ENCODE peak calls at places on chromosome 13, in nine cellular contexts. X, M, W, Y, C, K, G, S and O are unnamed samples.

GRCh38 chr13:95784161-95784880 is 107.4 kb downstream of the DNAJC3 start:
- DNase-seq in X (peak; percentile 14), M (no peak), W (no peak), Y (peak; percentile 76), C (peak; percentile 54), K (peak; percentile 85), G (no peak), S (no peak), O (peak; percentile 57)

GRCh38 chr13:39688699-39689405 is 33.4 kb downstream of the COG6 start:
- DNase-seq in X (no peak), M (no peak), W (no peak), Y (peak; percentile 44), C (no peak), K (no peak), G (no peak), S (no peak), O (peak; percentile 53)

GRCh38 chr13:39596176-39596575 is 6.8 kb downstream of the LHFPL6 start:
- DNase-seq in X (no peak), M (no peak), W (no peak), Y (no peak), C (no peak), K (no peak), G (no peak), S (no peak), O (no peak)

GRCh38 chr13:102800145-102801041 is 1.5 kb downstream of the BIVM start:
- DNase-seq in X (peak; percentile 45), M (peak; percentile 53), W (peak; percentile 88), Y (peak; percentile 74), C (peak; percentile 78), K (peak; percentile 83), G (peak; percentile 85), S (peak; percentile 63), O (peak; percentile 57)

GRCh38 chr13:41505209-41505835 is 48.0 kb downstream of the RGCC start:
- DNase-seq in X (no peak), M (no peak), W (no peak), Y (peak; percentile 88), C (peak; percentile 84), K (no peak), G (no peak), S (no peak), O (peak; percentile 94)

GRCh38 chr13:110536006-110536693 is 25.4 kb downstream of the RAB20 start:
- DNase-seq in X (no peak), M (no peak), W (no peak), Y (no peak), C (no peak), K (no peak), G (no peak), S (no peak), O (no peak)

GRCh38 chr13:46817081-46817480 is 20.1 kb upstream of the ESD start:
- DNase-seq in X (no peak), M (no peak), W (no peak), Y (peak; percentile 27), C (no peak), K (no peak), G (no peak), S (no peak), O (no peak)

GRCh38 chr13:23921451-23921888 is 24.2 kb upstream of the C1QTNF9B start:
- DNase-seq in X (peak; percentile 14), M (no peak), W (no peak), Y (peak; percentile 47), C (peak; percentile 32), K (peak; percentile 63), G (no peak), S (no peak), O (peak; percentile 49)

GRCh38 chr13:41547253-41548000 is 90.1 kb downstream of the RGCC start:
- DNase-seq in X (no peak), M (no peak), W (peak; percentile 64), Y (no peak), C (no peak), K (no peak), G (peak; percentile 78), S (no peak), O (no peak)

GRCh38 chr13:73754727-73755292 is 379.4 kb downstream of the KLF12 start:
- DNase-seq in X (peak; percentile 31), M (peak; percentile 42), W (no peak), Y (peak; percentile 60), C (peak; percentile 43), K (peak; percentile 71), G (no peak), S (no peak), O (peak; percentile 72)

GRCh38 chr13:39297664-39298171 is 259.5 kb downstream of the NHLRC3 start:
- DNase-seq in X (no peak), M (no peak), W (no peak), Y (no peak), C (no peak), K (no peak), G (no peak), S (no peak), O (peak; percentile 16)

GRCh38 chr13:101455863-101456262 is 3.4 kb downstream of the ITGBL1 start:
- DNase-seq in X (peak; percentile 84), M (no peak), W (no peak), Y (peak; percentile 92), C (peak; percentile 87), K (peak; percentile 79), G (no peak), S (no peak), O (peak; percentile 85)

GRCh38 chr13:109333893-109334651 is 452.3 kb downstream of the IRS2 start:
- DNase-seq in X (no peak), M (no peak), W (no peak), Y (no peak), C (no peak), K (no peak), G (no peak), S (no peak), O (no peak)

GRCh38 chr13:65631078-65631477 is 1599.1 kb downstream of the PCDH9 start:
- DNase-seq in X (no peak), M (no peak), W (no peak), Y (no peak), C (no peak), K (no peak), G (no peak), S (no peak), O (no peak)

GRCh38 chr13:95296326-95296939 is 4.8 kb downstream of the ABCC4 start:
- DNase-seq in X (no peak), M (no peak), W (peak; percentile 38), Y (no peak), C (no peak), K (peak; percentile 70), G (no peak), S (no peak), O (no peak)

GRCh38 chr13:48437381-48437780 is 24.5 kb upstream of the LPAR6 start:
- DNase-seq in X (no peak), M (no peak), W (peak; percentile 73), Y (no peak), C (no peak), K (peak; percentile 44), G (peak; percentile 84), S (no peak), O (peak; percentile 54)

GRCh38 chr13:108981407-108981806 is 352.0 kb downstream of the MYO16 start:
- DNase-seq in X (no peak), M (no peak), W (no peak), Y (no peak), C (no peak), K (no peak), G (no peak), S (no peak), O (no peak)

GRCh38 chr13:35499131-35500051 is 22.9 kb upstream of the MAB21L1 start:
- DNase-seq in X (no peak), M (peak; percentile 82), W (no peak), Y (no peak), C (no peak), K (no peak), G (no peak), S (no peak), O (no peak)

GRCh38 chr13:36674337-36675212 is 755 bp downstream of the SERTM1 start:
- DNase-seq in X (no peak), M (no peak), W (no peak), Y (no peak), C (no peak), K (no peak), G (no peak), S (no peak), O (no peak)

GRCh38 chr13:33561627-33562026 is 256.3 kb upstream of the RFC3 start:
- DNase-seq in X (no peak), M (no peak), W (no peak), Y (no peak), C (no peak), K (no peak), G (no peak), S (no peak), O (no peak)

GRCh38 chr13:75226092-75226491 is 255.9 kb downstream of the TBC1D4 start:
- DNase-seq in X (peak; percentile 86), M (no peak), W (no peak), Y (peak; percentile 28), C (no peak), K (peak; percentile 93), G (no peak), S (no peak), O (no peak)

GRCh38 chr13:114263590-114263989 is 17.8 kb upstream of the UPF3A start:
- DNase-seq in X (no peak), M (no peak), W (no peak), Y (no peak), C (no peak), K (no peak), G (no peak), S (no peak), O (no peak)

GRCh38 chr13:34044660-34045080 is 226.7 kb downstream of the RFC3 start:
- DNase-seq in X (no peak), M (no peak), W (no peak), Y (peak; percentile 99), C (peak; percentile 81), K (peak; percentile 90), G (no peak), S (no peak), O (peak; percentile 57)

GRCh38 chr13:75418997-75419396 is 63.0 kb downstream of the TBC1D4 start:
- DNase-seq in X (no peak), M (no peak), W (no peak), Y (no peak), C (no peak), K (peak; percentile 78), G (no peak), S (no peak), O (no peak)

GRCh38 chr13:43309301-43309700 is 285.9 kb downstream of the DNAJC15 start:
- DNase-seq in X (no peak), M (no peak), W (no peak), Y (no peak), C (peak; percentile 43), K (no peak), G (no peak), S (no peak), O (no peak)

GRCh38 chr13:79056706-79057105 is 349.3 kb downstream of the RBM26 start:
- DNase-seq in X (no peak), M (no peak), W (no peak), Y (no peak), C (no peak), K (no peak), G (no peak), S (no peak), O (no peak)

GRCh38 chr13:74135306-74136088 is 1.3 kb upstream of the KLF12 start:
- DNase-seq in X (peak; percentile 45), M (peak; percentile 42), W (peak; percentile 83), Y (peak; percentile 79), C (peak; percentile 89), K (peak; percentile 70), G (peak; percentile 84), S (peak; percentile 56), O (peak; percentile 66)

GRCh38 chr13:38473305-38473704 is 123.7 kb downstream of the UFM1 start:
- DNase-seq in X (no peak), M (no peak), W (no peak), Y (peak; percentile 14), C (no peak), K (no peak), G (no peak), S (no peak), O (no peak)

GRCh38 chr13:99389520-99390304 is 82.5 kb upstream of the GPR183 start:
- DNase-seq in X (no peak), M (no peak), W (no peak), Y (no peak), C (no peak), K (no peak), G (peak; percentile 66), S (no peak), O (no peak)